ENCODE peak calls at places on chromosomes 11 and 22, in four cellular contexts. P is progenitor cell of endocrine pancreas, G is mucosa of descending colon, K is AG04450. E is an unnamed sample.

GRCh38 chr11:65883786-65884715 is 4.2 kb downstream of the FIBP start:
- DNase-seq in K (no peak), P (no peak), G (no peak), E (no peak)

GRCh38 chr22:49678137-49678841 is 149.4 kb downstream of the BRD1 start:
- DNase-seq in G (no peak), K (no peak), P (no peak), E (no peak)

GRCh38 chr11:65134240-65134951 is at the start of gene SYVN1:
- DNase-seq in K (peak), P (peak), G (peak), E (peak)

GRCh38 chr11:1994121-1994520 is 3.5 kb downstream of the H19 start:
- DNase-seq in G (no peak), K (no peak), P (no peak), E (no peak)

GRCh38 chr11:122215244-122215992 is 99.4 kb upstream of the BLID start:
- DNase-seq in K (peak), P (peak), G (peak), E (peak)

GRCh38 chr11:61384271-61385242 is 7.8 kb upstream of the TMEM216 start:
- DNase-seq in K (no peak), P (no peak), G (no peak), E (no peak)

GRCh38 chr11:120061036-120061760 is 76.7 kb downstream of the TRIM29 start:
- DNase-seq in K (no peak), P (no peak), G (no peak), E (no peak)

GRCh38 chr11:115324569-115325432 is 179.4 kb downstream of the CADM1 start:
- DNase-seq in G (no peak), P (no peak), K (peak), E (peak)

GRCh38 chr11:86149813-86150212 is 80.9 kb upstream of the PICALM start:
- DNase-seq in K (no peak), P (no peak), G (no peak), E (no peak)

GRCh38 chr22:21455334-21456089 is 11.7 kb upstream of the TMEM191C start:
- DNase-seq in G (peak), K (no peak), P (no peak), E (no peak)

GRCh38 chr11:36684840-36685800 is 87.1 kb upstream of the RAG2 start:
- DNase-seq in G (no peak), P (no peak), K (no peak), E (no peak)

GRCh38 chr11:112297248-112297866 is 36.7 kb upstream of the PLET1 start:
- DNase-seq in G (no peak), P (no peak), K (no peak), E (no peak)

GRCh38 chr22:23751441-23751996 is 607 bp upstream of the ZNF70 start:
- DNase-seq in G (peak), K (no peak), P (no peak), E (no peak)

GRCh38 chr22:26751217-26751616 is 93.8 kb downstream of the MIAT start:
- DNase-seq in K (no peak), P (no peak), G (no peak), E (no peak)

GRCh38 chr11:4704054-4704789 is at the start of gene MMP26:
- DNase-seq in K (no peak), G (no peak), P (no peak), E (no peak)

GRCh38 chr11:102730036-102730815 is 5.5 kb upstream of the MMP8 start:
- DNase-seq in G (no peak), K (peak), P (no peak), E (peak)

GRCh38 chr11:133239530-133239929 is 292.8 kb downstream of the OPCML start:
- DNase-seq in G (no peak), P (no peak), K (no peak), E (no peak)

GRCh38 chr11:34599406-34599901 is 21.4 kb upstream of the EHF start:
- DNase-seq in P (no peak), K (no peak), G (no peak), E (peak)

GRCh38 chr22:31742115-31742514 is 7.8 kb downstream of the PRR14L start:
- DNase-seq in K (no peak), G (no peak), P (no peak), E (no peak)

GRCh38 chr11:109971184-109971523 is 122.0 kb upstream of the ZC3H12C start:
- DNase-seq in G (no peak), K (no peak), P (no peak), E (no peak)

GRCh38 chr11:122663764-122664163 is 8.2 kb downstream of the UBASH3B start:
- DNase-seq in K (no peak), P (no peak), G (no peak), E (no peak)

GRCh38 chr22:48921411-48921903 is 906.2 kb downstream of the BRD1 start:
- DNase-seq in K (no peak), G (no peak), P (no peak), E (no peak)

GRCh38 chr11:70745936-70746335 is 347.6 kb downstream of the CTTN start:
- DNase-seq in K (no peak), G (no peak), P (no peak), E (no peak)

GRCh38 chr11:62477927-62478326 is 59.1 kb downstream of the SCGB1A1 start:
- DNase-seq in P (no peak), K (no peak), G (no peak), E (no peak)

GRCh38 chr22:21939392-21940319 is 13.0 kb downstream of the PPM1F start:
- DNase-seq in K (no peak), P (no peak), G (no peak), E (no peak)

GRCh38 chr22:17818649-17819048 is 44.4 kb upstream of the BID start:
- DNase-seq in P (no peak), G (no peak), K (no peak), E (no peak)

GRCh38 chr11:80281194-80281593 is 840.4 kb upstream of the TENM4 start:
- DNase-seq in K (no peak), G (no peak), P (no peak), E (no peak)

GRCh38 chr22:19059481-19060278 is 62.5 kb downstream of the DGCR2 start:
- DNase-seq in G (no peak), P (no peak), K (no peak), E (no peak)

GRCh38 chr22:36405671-36406070 is 17.9 kb upstream of the MYH9 start:
- DNase-seq in K (no peak), G (peak), P (no peak), E (no peak)

GRCh38 chr22:40721266-40721665 is 42.0 kb downstream of the MCHR1 start:
- DNase-seq in G (no peak), K (no peak), P (no peak), E (no peak)

GRCh38 chr22:48635825-48636224 is 1191.8 kb downstream of the BRD1 start:
- DNase-seq in P (no peak), K (no peak), G (no peak), E (no peak)

GRCh38 chr22:36162127-36163034 is 1.8 kb upstream of the APOL3 start:
- DNase-seq in K (no peak), G (no peak), P (no peak), E (no peak)

GRCh38 chr11:119427279-119427678 is 4.3 kb upstream of the THY1 start:
- DNase-seq in P (no peak), K (no peak), G (no peak), E (no peak)

GRCh38 chr11:471468-472145 is 21.5 kb downstream of the PTDSS2 start:
- DNase-seq in P (no peak), G (no peak), K (no peak), E (no peak)
- TF ChIP-seq CTCF in P (no peak), G (no peak), K (no peak), E (no peak)

GRCh38 chr11:29024386-29024785 is 916.2 kb downstream of the METTL15 start:
- DNase-seq in P (no peak), G (no peak), K (no peak), E (no peak)

GRCh38 chr11:29022676-29023075 is 914.5 kb downstream of the METTL15 start:
- DNase-seq in P (no peak), G (no peak), K (no peak), E (no peak)

GRCh38 chr11:29017941-29018340 is 909.8 kb downstream of the METTL15 start:
- DNase-seq in G (no peak), K (no peak), P (no peak), E (no peak)

GRCh38 chr11:29018631-29019030 is 910.4 kb downstream of the METTL15 start:
- DNase-seq in K (peak), G (no peak), P (no peak), E (no peak)

GRCh38 chr11:29019960-29020683 is 911.9 kb downstream of the METTL15 start:
- DNase-seq in P (no peak), G (no peak), K (no peak), E (no peak)
- TF ChIP-seq CTCF in P (peak), G (no peak), K (peak), E (peak)

GRCh38 chr11:125833016-125833415 is at the start of gene PATE4:
- DNase-seq in K (no peak), G (no peak), P (no peak), E (no peak)
- TF ChIP-seq CTCF in K (no peak), G (no peak), P (no peak), E (no peak)

GRCh38 chr11:45541693-45542434 is 123.6 kb downstream of the CHST1 start:
- DNase-seq in K (no peak), P (no peak), G (no peak), E (no peak)
- TF ChIP-seq CTCF in K (no peak), P (no peak), G (no peak), E (no peak)

DNA sequence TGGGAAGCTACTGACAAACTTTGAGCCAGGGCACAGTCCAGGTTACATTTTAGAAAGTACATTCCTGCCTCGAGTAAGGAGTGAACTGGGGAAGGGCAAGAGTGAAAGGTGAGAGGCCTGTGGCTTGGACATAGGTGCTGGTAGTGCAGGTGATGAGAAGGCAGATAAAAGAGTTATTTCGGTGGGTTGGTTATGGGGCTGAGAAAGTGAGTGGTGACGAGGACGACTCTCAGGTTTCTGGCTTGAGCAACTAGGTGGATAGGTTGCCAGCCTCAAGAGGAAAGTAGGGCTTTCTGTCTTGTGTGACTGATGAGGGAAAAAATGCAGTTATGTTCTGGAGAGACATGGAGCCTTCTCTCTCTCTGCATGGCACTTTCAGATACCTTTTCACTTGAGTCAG is 3.7 kb downstream of the POLR2F start:
- DNase-seq in P (no peak), G (no peak), K (no peak), E (no peak)
- TF ChIP-seq CTCF in P (no peak), G (no peak), K (no peak), E (no peak)

DNA sequence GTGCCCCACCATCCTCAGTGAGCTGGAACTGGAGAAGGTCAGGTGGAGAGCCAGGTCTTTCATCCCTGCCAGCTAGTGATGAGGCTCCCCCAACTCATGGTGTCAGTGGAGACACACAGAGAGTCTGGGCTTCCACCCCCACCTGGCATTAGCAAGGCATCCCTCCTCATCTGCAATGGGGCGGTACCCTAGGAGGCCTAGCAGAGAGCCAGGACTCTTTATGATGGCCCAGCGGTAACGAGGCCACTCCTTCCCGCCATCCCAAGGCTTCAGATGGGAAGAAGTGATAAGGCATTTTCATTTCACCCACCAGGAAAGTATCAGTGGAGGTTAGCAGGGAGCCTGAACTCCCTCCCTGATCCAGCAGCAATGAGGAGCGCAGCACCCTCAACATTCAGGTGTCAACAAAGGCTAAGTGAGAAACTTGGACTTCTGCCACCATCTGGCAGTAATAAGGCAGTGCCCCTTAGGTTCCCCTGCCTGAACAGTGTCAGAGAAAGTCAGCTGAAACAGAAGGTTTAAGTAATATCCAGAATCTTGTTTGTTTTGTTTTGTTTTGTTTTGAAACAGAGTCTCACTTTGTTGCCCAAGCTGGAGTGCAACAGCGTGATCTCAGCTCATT is 40.5 kb upstream of the FBLN1 start:
- DNase-seq in P (no peak), K (no peak), G (no peak), E (no peak)
- TF ChIP-seq CTCF in P (peak), K (no peak), G (no peak), E (no peak)

DNA sequence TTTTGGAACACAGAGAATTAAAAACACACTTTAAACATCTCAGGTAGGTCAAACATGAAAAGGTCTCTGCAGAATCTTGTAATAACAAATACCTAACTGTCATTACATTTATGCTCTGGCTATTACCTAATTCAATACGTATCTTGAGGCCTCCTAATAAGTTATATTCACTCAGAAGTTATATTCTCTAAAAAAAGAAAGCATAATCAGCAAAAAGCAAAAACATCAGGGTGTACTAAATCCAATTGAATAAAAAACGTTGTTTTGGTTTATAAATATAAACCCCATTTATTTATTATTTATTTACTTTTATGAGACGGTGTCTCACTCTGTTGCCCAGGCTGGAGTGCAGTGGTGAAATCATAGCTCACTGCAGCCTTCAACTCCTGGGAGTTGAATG is 10.2 kb downstream of the TMEM41B start:
- DNase-seq in P (no peak), K (no peak), G (no peak), E (no peak)
- TF ChIP-seq CTCF in P (no peak), K (no peak), G (no peak), E (no peak)